ENCODE peak calls at places on chromosome 10, in seven cellular contexts. One of them, this sample, is unnamed.

GRCh38 chr10:72333111-72334012 is 21.4 kb downstream of the DNAJB12 start:
- DNase-seq in G401: no peak
- DNase-seq in M059J: no peak
- DNase-seq in endothelial cell: no peak
- DNase-seq in IMR-90: no peak
- DNase-seq in NCI-H2107: no peak
- DNase-seq in stimulated activated CD4-positive, alpha-beta T cell treated with anti-CD3 and anti-CD28 coated beads, Interleukin-4, amount 100 ng/mL, for 1 hour: no peak
- DNase-seq in this sample: no peak

GRCh38 chr10:3873728-3874461 is 88.9 kb upstream of the KLF6 start:
- DNase-seq in endothelial cell: no peak
- DNase-seq in NCI-H2107: no peak
- DNase-seq in stimulated activated CD4-positive, alpha-beta T cell treated with anti-CD3 and anti-CD28 coated beads, Interleukin-4, amount 100 ng/mL, for 1 hour: no peak
- DNase-seq in IMR-90: peak
- DNase-seq in M059J: peak
- DNase-seq in G401: no peak
- DNase-seq in this sample: no peak

GRCh38 chr10:125060486-125060850 is 99.9 kb downstream of the CTBP2 start:
- DNase-seq in stimulated activated CD4-positive, alpha-beta T cell treated with anti-CD3 and anti-CD28 coated beads, Interleukin-4, amount 100 ng/mL, for 1 hour: no peak
- DNase-seq in M059J: no peak
- DNase-seq in endothelial cell: no peak
- DNase-seq in G401: peak
- DNase-seq in NCI-H2107: no peak
- DNase-seq in IMR-90: peak
- DNase-seq in this sample: no peak

GRCh38 chr10:92712016-92712889 is 22.5 kb downstream of the HHEX start:
- DNase-seq in endothelial cell: no peak
- DNase-seq in M059J: peak
- DNase-seq in G401: no peak
- DNase-seq in stimulated activated CD4-positive, alpha-beta T cell treated with anti-CD3 and anti-CD28 coated beads, Interleukin-4, amount 100 ng/mL, for 1 hour: no peak
- DNase-seq in NCI-H2107: no peak
- DNase-seq in IMR-90: peak
- DNase-seq in this sample: no peak

GRCh38 chr10:3197354-3198003 is 24.9 kb upstream of the PITRM1 start:
- DNase-seq in stimulated activated CD4-positive, alpha-beta T cell treated with anti-CD3 and anti-CD28 coated beads, Interleukin-4, amount 100 ng/mL, for 1 hour: peak
- DNase-seq in endothelial cell: peak
- DNase-seq in M059J: peak
- DNase-seq in G401: peak
- DNase-seq in IMR-90: peak
- DNase-seq in NCI-H2107: peak
- DNase-seq in this sample: peak

GRCh38 chr10:73744690-73744994 is 470 bp downstream of the SEC24C start:
- DNase-seq in stimulated activated CD4-positive, alpha-beta T cell treated with anti-CD3 and anti-CD28 coated beads, Interleukin-4, amount 100 ng/mL, for 1 hour: peak
- DNase-seq in IMR-90: peak
- DNase-seq in G401: no peak
- DNase-seq in NCI-H2107: no peak
- DNase-seq in M059J: peak
- DNase-seq in endothelial cell: peak
- DNase-seq in this sample: no peak

GRCh38 chr10:101814466-101815041 is 3.7 kb downstream of the OGA start:
- DNase-seq in endothelial cell: no peak
- DNase-seq in IMR-90: no peak
- DNase-seq in stimulated activated CD4-positive, alpha-beta T cell treated with anti-CD3 and anti-CD28 coated beads, Interleukin-4, amount 100 ng/mL, for 1 hour: no peak
- DNase-seq in M059J: peak
- DNase-seq in G401: no peak
- DNase-seq in NCI-H2107: no peak
- DNase-seq in this sample: no peak

GRCh38 chr10:117240105-117240729 is 697 bp upstream of the SLC18A2 start:
- DNase-seq in M059J: no peak
- DNase-seq in NCI-H2107: no peak
- DNase-seq in endothelial cell: no peak
- DNase-seq in G401: no peak
- DNase-seq in stimulated activated CD4-positive, alpha-beta T cell treated with anti-CD3 and anti-CD28 coated beads, Interleukin-4, amount 100 ng/mL, for 1 hour: no peak
- DNase-seq in IMR-90: no peak
- DNase-seq in this sample: no peak

GRCh38 chr10:103458720-103459119 is at the start of gene CALHM1:
- DNase-seq in IMR-90: no peak
- DNase-seq in stimulated activated CD4-positive, alpha-beta T cell treated with anti-CD3 and anti-CD28 coated beads, Interleukin-4, amount 100 ng/mL, for 1 hour: no peak
- DNase-seq in M059J: no peak
- DNase-seq in G401: peak
- DNase-seq in NCI-H2107: peak
- DNase-seq in endothelial cell: no peak
- DNase-seq in this sample: no peak

GRCh38 chr10:47366731-47367460 is 17.2 kb downstream of the ZNF488 start:
- DNase-seq in endothelial cell: no peak
- DNase-seq in M059J: no peak
- DNase-seq in NCI-H2107: no peak
- DNase-seq in G401: no peak
- DNase-seq in stimulated activated CD4-positive, alpha-beta T cell treated with anti-CD3 and anti-CD28 coated beads, Interleukin-4, amount 100 ng/mL, for 1 hour: no peak
- DNase-seq in IMR-90: no peak
- DNase-seq in this sample: no peak

GRCh38 chr10:12577610-12578009 is 228.3 kb downstream of the CAMK1D start:
- DNase-seq in endothelial cell: no peak
- DNase-seq in M059J: no peak
- DNase-seq in stimulated activated CD4-positive, alpha-beta T cell treated with anti-CD3 and anti-CD28 coated beads, Interleukin-4, amount 100 ng/mL, for 1 hour: no peak
- DNase-seq in IMR-90: no peak
- DNase-seq in NCI-H2107: no peak
- DNase-seq in G401: no peak
- DNase-seq in this sample: no peak

GRCh38 chr10:10824611-10825148 is 193.0 kb upstream of the CELF2 start:
- DNase-seq in M059J: no peak
- DNase-seq in NCI-H2107: no peak
- DNase-seq in stimulated activated CD4-positive, alpha-beta T cell treated with anti-CD3 and anti-CD28 coated beads, Interleukin-4, amount 100 ng/mL, for 1 hour: no peak
- DNase-seq in IMR-90: peak
- DNase-seq in G401: no peak
- DNase-seq in endothelial cell: no peak
- DNase-seq in this sample: no peak

GRCh38 chr10:96606216-96606615 is 19.4 kb upstream of the TM9SF3 start:
- DNase-seq in M059J: peak
- DNase-seq in IMR-90: peak
- DNase-seq in G401: no peak
- DNase-seq in endothelial cell: no peak
- DNase-seq in stimulated activated CD4-positive, alpha-beta T cell treated with anti-CD3 and anti-CD28 coated beads, Interleukin-4, amount 100 ng/mL, for 1 hour: no peak
- DNase-seq in NCI-H2107: no peak
- DNase-seq in this sample: no peak

GRCh38 chr10:70271996-70272924 is 11.5 kb downstream of the NPFFR1 start:
- DNase-seq in M059J: no peak
- DNase-seq in G401: no peak
- DNase-seq in IMR-90: no peak
- DNase-seq in stimulated activated CD4-positive, alpha-beta T cell treated with anti-CD3 and anti-CD28 coated beads, Interleukin-4, amount 100 ng/mL, for 1 hour: no peak
- DNase-seq in NCI-H2107: no peak
- DNase-seq in endothelial cell: no peak
- DNase-seq in this sample: peak

GRCh38 chr10:5396545-5396944 is 8.1 kb downstream of the TUBAL3 start:
- DNase-seq in G401: peak
- DNase-seq in NCI-H2107: no peak
- DNase-seq in M059J: peak
- DNase-seq in endothelial cell: no peak
- DNase-seq in stimulated activated CD4-positive, alpha-beta T cell treated with anti-CD3 and anti-CD28 coated beads, Interleukin-4, amount 100 ng/mL, for 1 hour: no peak
- DNase-seq in IMR-90: no peak
- DNase-seq in this sample: no peak

GRCh38 chr10:61744469-61744868 is 81.7 kb downstream of the CABCOCO1 start:
- DNase-seq in stimulated activated CD4-positive, alpha-beta T cell treated with anti-CD3 and anti-CD28 coated beads, Interleukin-4, amount 100 ng/mL, for 1 hour: no peak
- DNase-seq in IMR-90: no peak
- DNase-seq in endothelial cell: no peak
- DNase-seq in NCI-H2107: no peak
- DNase-seq in M059J: no peak
- DNase-seq in G401: no peak
- DNase-seq in this sample: no peak

GRCh38 chr10:21401196-21401595 is 124.3 kb downstream of the SKIDA1 start:
- DNase-seq in M059J: peak
- DNase-seq in endothelial cell: no peak
- DNase-seq in G401: no peak
- DNase-seq in stimulated activated CD4-positive, alpha-beta T cell treated with anti-CD3 and anti-CD28 coated beads, Interleukin-4, amount 100 ng/mL, for 1 hour: no peak
- DNase-seq in NCI-H2107: no peak
- DNase-seq in IMR-90: peak
- DNase-seq in this sample: no peak

GRCh38 chr10:29412452-29413004 is 123.7 kb downstream of the LYZL1 start:
- DNase-seq in M059J: no peak
- DNase-seq in G401: no peak
- DNase-seq in NCI-H2107: no peak
- DNase-seq in IMR-90: peak
- DNase-seq in stimulated activated CD4-positive, alpha-beta T cell treated with anti-CD3 and anti-CD28 coated beads, Interleukin-4, amount 100 ng/mL, for 1 hour: no peak
- DNase-seq in endothelial cell: no peak
- DNase-seq in this sample: no peak

GRCh38 chr10:49661291-49661856 is 18.1 kb upstream of the C10orf53 start:
- DNase-seq in IMR-90: no peak
- DNase-seq in endothelial cell: no peak
- DNase-seq in M059J: no peak
- DNase-seq in NCI-H2107: peak
- DNase-seq in G401: no peak
- DNase-seq in stimulated activated CD4-positive, alpha-beta T cell treated with anti-CD3 and anti-CD28 coated beads, Interleukin-4, amount 100 ng/mL, for 1 hour: no peak
- DNase-seq in this sample: no peak

GRCh38 chr10:100623541-100623940 is 87.8 kb downstream of the HIF1AN start:
- DNase-seq in stimulated activated CD4-positive, alpha-beta T cell treated with anti-CD3 and anti-CD28 coated beads, Interleukin-4, amount 100 ng/mL, for 1 hour: no peak
- DNase-seq in G401: no peak
- DNase-seq in IMR-90: no peak
- DNase-seq in NCI-H2107: no peak
- DNase-seq in M059J: no peak
- DNase-seq in endothelial cell: no peak
- DNase-seq in this sample: no peak

GRCh38 chr10:67521546-67521945 is 174.4 kb downstream of the CTNNA3 start:
- DNase-seq in stimulated activated CD4-positive, alpha-beta T cell treated with anti-CD3 and anti-CD28 coated beads, Interleukin-4, amount 100 ng/mL, for 1 hour: no peak
- DNase-seq in M059J: no peak
- DNase-seq in IMR-90: no peak
- DNase-seq in G401: no peak
- DNase-seq in endothelial cell: no peak
- DNase-seq in NCI-H2107: no peak
- DNase-seq in this sample: no peak

GRCh38 chr10:132891994-132892393 is 50.4 kb downstream of the CFAP46 start:
- DNase-seq in stimulated activated CD4-positive, alpha-beta T cell treated with anti-CD3 and anti-CD28 coated beads, Interleukin-4, amount 100 ng/mL, for 1 hour: no peak
- DNase-seq in G401: no peak
- DNase-seq in M059J: no peak
- DNase-seq in IMR-90: peak
- DNase-seq in endothelial cell: no peak
- DNase-seq in NCI-H2107: no peak
- DNase-seq in this sample: no peak

GRCh38 chr10:26869528-26869927 is 8.8 kb upstream of the ABI1 start:
- DNase-seq in stimulated activated CD4-positive, alpha-beta T cell treated with anti-CD3 and anti-CD28 coated beads, Interleukin-4, amount 100 ng/mL, for 1 hour: no peak
- DNase-seq in M059J: no peak
- DNase-seq in NCI-H2107: no peak
- DNase-seq in G401: no peak
- DNase-seq in IMR-90: no peak
- DNase-seq in endothelial cell: no peak
- DNase-seq in this sample: no peak

This sample was measured in gastrocnemius medialis.